ENCODE peak calls at places on chromosomes 11 and 22, in ten cellular contexts. T, V, K, Z, D, X, I, E, G and L are unnamed samples.

GRCh38 chr11:88402192-88402715 is 64.7 kb upstream of the CTSC start:
- DNase-seq in X (no peak), D (peak; percentile 45), I (no peak), G (peak; percentile 87), E (peak; percentile 88), V (no peak), K (no peak), T (no peak), Z (no peak), L (no peak)

GRCh38 chr11:74988541-74989268 is at the start of gene NEU3:
- DNase-seq in V (peak; percentile 85), E (peak; percentile 86), K (peak; percentile 42), D (peak; percentile 93), T (peak; percentile 81), G (peak; percentile 87), I (peak; percentile 58), X (peak; percentile 68), Z (peak; percentile 87), L (peak; percentile 64)

GRCh38 chr22:42344391-42344861 is 74.0 kb upstream of the TCF20 start:
- DNase-seq in Z (no peak), V (no peak), K (peak; percentile 86), E (peak; percentile 26), G (no peak), D (no peak), T (no peak), I (no peak), X (no peak), L (no peak)

GRCh38 chr11:132177106-132177505 is 806.7 kb downstream of the NTM start:
- DNase-seq in D (peak; percentile 25), T (no peak), I (peak; percentile 24), X (no peak), Z (no peak), E (peak; percentile 30), K (no peak), V (no peak), G (peak; percentile 51), L (no peak)

GRCh38 chr11:31958086-31958735 is 132.7 kb upstream of the RCN1 start:
- DNase-seq in X (peak; percentile 47), V (peak; percentile 75), D (peak; percentile 79), G (peak; percentile 55), E (peak; percentile 56), Z (peak; percentile 56), I (peak; percentile 15), K (peak; percentile 31), T (no peak), L (no peak)

GRCh38 chr11:125429174-125429707 is 66.8 kb downstream of the FEZ1 start:
- DNase-seq in X (peak; percentile 23), T (peak; percentile 68), E (peak; percentile 44), D (peak; percentile 69), G (peak; percentile 64), K (peak; percentile 10), V (peak; percentile 58), Z (peak; percentile 56), I (peak; percentile 38), L (no peak)

GRCh38 chr11:69808708-69809107 is 10.5 kb downstream of the FGF3 start:
- DNase-seq in I (no peak), G (no peak), K (no peak), T (no peak), E (peak; percentile 43), X (no peak), D (no peak), Z (no peak), V (no peak), L (no peak)

GRCh38 chr11:107545101-107545514 is 20.4 kb downstream of the ALKBH8 start:
- DNase-seq in E (peak; percentile 25), I (no peak), X (no peak), G (peak; percentile 90), D (peak; percentile 13), K (no peak), Z (no peak), V (no peak), T (no peak), L (no peak)

GRCh38 chr11:70095541-70096252 is 17.6 kb downstream of the ANO1 start:
- DNase-seq in I (no peak), E (no peak), T (no peak), Z (no peak), D (no peak), K (no peak), G (no peak), X (no peak), V (no peak), L (no peak)

GRCh38 chr11:96328395-96329010 is 14.5 kb downstream of the MAML2 start:
- DNase-seq in K (no peak), D (no peak), Z (no peak), X (no peak), I (no peak), G (peak; percentile 61), T (no peak), E (peak; percentile 75), V (no peak), L (no peak)

GRCh38 chr11:6315811-6316425 is 4.4 kb downstream of the CAVIN3 start:
- DNase-seq in X (peak; percentile 26), G (peak; percentile 77), I (peak; percentile 40), Z (no peak), T (peak; percentile 30), D (peak; percentile 66), E (peak; percentile 66), K (no peak), V (peak; percentile 36), L (peak; percentile 58)

GRCh38 chr22:23800297-23801237 is 13.8 kb downstream of the SMARCB1 start:
- DNase-seq in G (no peak), D (peak; percentile 93), V (no peak), K (no peak), Z (no peak), X (no peak), T (no peak), I (no peak), E (no peak), L (no peak)

GRCh38 chr22:43381693-43382092 is 30.1 kb upstream of the MPPED1 start:
- DNase-seq in D (peak; percentile 81), Z (no peak), T (no peak), K (no peak), V (no peak), G (no peak), I (no peak), E (no peak), X (no peak), L (no peak)

GRCh38 chr11:134410766-134411165 is 1.3 kb downstream of the B3GAT1 start:
- DNase-seq in E (no peak), K (no peak), T (no peak), I (no peak), X (no peak), D (no peak), Z (no peak), V (no peak), G (no peak), L (no peak)

GRCh38 chr11:124799384-124800225 is 601 bp downstream of the MSANTD2 start:
- DNase-seq in G (peak; percentile 46), E (peak; percentile 36), T (no peak), Z (peak; percentile 58), I (no peak), V (peak; percentile 38), K (peak; percentile 42), X (peak; percentile 36), D (peak; percentile 49), L (no peak)

GRCh38 chr22:40044870-40045834 is 50.4 kb downstream of the FAM83F start:
- DNase-seq in V (peak; percentile 69), E (peak; percentile 29), G (peak; percentile 43), K (no peak), T (peak; percentile 63), X (peak; percentile 78), Z (peak; percentile 87), I (no peak), D (peak; percentile 82), L (no peak)

GRCh38 chr11:35112056-35112845 is 26.7 kb upstream of the CD44 start:
- DNase-seq in X (no peak), G (no peak), Z (no peak), D (no peak), K (no peak), V (no peak), E (no peak), I (no peak), T (no peak), L (no peak)

GRCh38 chr11:66247295-66247694 is 21.1 kb upstream of the RAB1B start:
- DNase-seq in G (no peak), Z (no peak), X (no peak), K (no peak), D (no peak), I (no peak), V (no peak), E (no peak), T (no peak), L (no peak)

GRCh38 chr11:117071344-117071787 is 26.9 kb downstream of the SIK3 start:
- DNase-seq in G (no peak), D (no peak), X (no peak), Z (no peak), E (peak; percentile 44), I (peak; percentile 25), K (no peak), V (no peak), T (peak; percentile 56), L (no peak)

GRCh38 chr11:560305-561147 is at the start of the genes LMNTD2 and RASSF7:
- DNase-seq in I (peak; percentile 75), T (peak; percentile 86), K (peak; percentile 64), X (peak; percentile 93), Z (peak; percentile 98), G (peak; percentile 87), E (peak; percentile 86), D (peak; percentile 96), V (peak; percentile 97), L (peak; percentile 87)

GRCh38 chr22:33018232-33018864 is 39.8 kb downstream of the SYN3 start:
- DNase-seq in V (peak; percentile 56), D (peak; percentile 48), K (peak; percentile 3), T (no peak), Z (no peak), E (peak; percentile 51), X (peak; percentile 3), I (peak; percentile 15), G (peak; percentile 47), L (no peak)

GRCh38 chr11:57598831-57599155 is 1.3 kb downstream of the SERPING1 start:
- DNase-seq in V (no peak), T (no peak), D (no peak), G (peak; percentile 16), K (no peak), E (peak; percentile 41), I (no peak), X (no peak), Z (no peak), L (no peak)

GRCh38 chr11:13160302-13160701 is 117.3 kb upstream of the BMAL1 start:
- DNase-seq in G (no peak), X (no peak), K (peak; percentile 46), Z (no peak), V (no peak), D (no peak), T (no peak), E (no peak), I (no peak), L (no peak)

GRCh38 chr11:13207665-13208594 is 69.7 kb upstream of the BMAL1 start:
- DNase-seq in D (peak; percentile 44), Z (no peak), K (no peak), T (no peak), E (peak; percentile 76), X (no peak), I (no peak), G (peak; percentile 76), V (no peak), L (no peak)

GRCh38 chr11:117618956-117619355 is 178.1 kb downstream of the DSCAML1 start:
- DNase-seq in K (no peak), V (no peak), G (no peak), D (peak; percentile 9), T (no peak), E (no peak), X (no peak), I (no peak), Z (no peak), L (no peak)

GRCh38 chr11:95715777-95716241 is 73.8 kb downstream of the FAM76B start:
- DNase-seq in T (no peak), E (no peak), X (no peak), I (no peak), V (peak; percentile 38), K (peak; percentile 5), D (peak; percentile 81), G (no peak), Z (no peak), L (no peak)

GRCh38 chr11:120608760-120609211 is 97.2 kb downstream of the GRIK4 start:
- DNase-seq in I (no peak), D (no peak), E (no peak), T (peak; percentile 35), G (no peak), K (no peak), X (no peak), Z (no peak), V (no peak), L (no peak)

GRCh38 chr11:125946712-125947418 is 1.0 kb downstream of the VSIG10L2 start:
- DNase-seq in K (no peak), X (no peak), T (no peak), I (no peak), Z (no peak), D (no peak), G (no peak), E (no peak), V (no peak), L (no peak)